ENCODE peak calls at places on chromosomes 2 and 18, in six cellular contexts. U is breast epithelium, T is psoas muscle, I is H9, B is endodermal cell, E is IMR-90. O is an unnamed sample.

GRCh38 chr2:10537522-10538195 is 89.5 kb upstream of the ODC1 start:
- DNase-seq in E (no peak), U (no peak), T (no peak), B (peak; percentile 44), I (no peak), O (no peak)

GRCh38 chr2:140624188-140624587 is 1506.6 kb downstream of the LRP1B start:
- DNase-seq in B (no peak), I (no peak), T (no peak), E (no peak), U (no peak), O (no peak)

GRCh38 chr18:63511285-63511684 is 30.9 kb upstream of the SERPINB12 start:
- DNase-seq in I (peak; percentile 83), B (peak; percentile 89), U (no peak), T (no peak), E (peak; percentile 63), O (peak; percentile 72)

GRCh38 chr2:42371621-42372473 is 10.8 kb upstream of the COX7A2L start:
- DNase-seq in E (no peak), U (no peak), I (no peak), T (no peak), B (peak; percentile 35), O (no peak)

GRCh38 chr2:96737831-96738230 is 2.0 kb downstream of the LMAN2L start:
- DNase-seq in B (no peak), I (no peak), E (no peak), U (no peak), T (no peak), O (no peak)

GRCh38 chr2:148020036-148020357 is 540 bp downstream of the ORC4 start:
- DNase-seq in B (no peak), I (no peak), T (no peak), E (peak; percentile 39), U (no peak), O (peak; percentile 36)

GRCh38 chr2:96156926-96157648 is 11.8 kb upstream of the DUSP2 start:
- DNase-seq in T (peak; percentile 42), E (no peak), I (no peak), B (peak; percentile 38), U (no peak), O (peak; percentile 51)

GRCh38 chr2:53708988-53709387 is 58.6 kb upstream of the CHAC2 start:
- DNase-seq in B (peak; percentile 58), T (no peak), E (no peak), U (no peak), I (no peak), O (no peak)

GRCh38 chr18:9348079-9348671 is 13.6 kb downstream of the TWSG1 start:
- DNase-seq in T (no peak), E (peak; percentile 54), U (no peak), B (no peak), I (no peak), O (no peak)

GRCh38 chr2:10046899-10047298 is 3.5 kb downstream of the KLF11 start:
- DNase-seq in I (no peak), T (no peak), U (no peak), E (no peak), B (no peak), O (no peak)

GRCh38 chr2:15565994-15566671 is 5.0 kb upstream of the NBAS start:
- DNase-seq in T (no peak), U (no peak), B (no peak), I (no peak), E (no peak), O (no peak)

GRCh38 chr2:79530443-79530842 is 17.6 kb downstream of the CTNNA2 start:
- DNase-seq in E (no peak), T (no peak), B (no peak), U (no peak), I (no peak), O (peak; percentile 5)

GRCh38 chr2:117977696-117978095 is 36.2 kb downstream of the CCDC93 start:
- DNase-seq in U (no peak), T (no peak), I (no peak), B (no peak), E (peak; percentile 33), O (no peak)

GRCh38 chr2:231016576-231017249 is 20.6 kb upstream of the C2orf72 start:
- DNase-seq in B (no peak), E (no peak), U (no peak), T (no peak), I (no peak), O (no peak)

GRCh38 chr2:203867561-203868200 is at the start of gene CTLA4:
- DNase-seq in I (no peak), U (no peak), T (no peak), B (no peak), E (no peak), O (no peak)

GRCh38 chr18:24741961-24742738 is 281.7 kb downstream of the HRH4 start:
- DNase-seq in T (no peak), I (no peak), E (peak; percentile 74), B (no peak), U (no peak), O (no peak)

GRCh38 chr2:240789501-240790369 is 30.3 kb downstream of the KIF1A start:
- DNase-seq in B (no peak), T (peak; percentile 34), I (no peak), U (no peak), E (no peak), O (no peak)

GRCh38 chr2:190679813-190680591 is 31.1 kb downstream of the NAB1 start:
- DNase-seq in T (peak; percentile 68), I (peak; percentile 89), U (peak; percentile 24), E (peak; percentile 21), B (peak; percentile 93), O (peak; percentile 84)

GRCh38 chr2:232838406-232838874 is 31.6 kb upstream of the SNORC start:
- DNase-seq in T (no peak), E (peak; percentile 29), B (no peak), I (no peak), U (no peak), O (peak; percentile 47)

GRCh38 chr2:43519711-43520221 is 76.1 kb downstream of the THADA start:
- DNase-seq in E (peak; percentile 97), U (peak; percentile 87), T (no peak), I (no peak), B (no peak), O (no peak)

GRCh38 chr2:96538487-96539214 is 2.1 kb downstream of the ARID5A start:
- DNase-seq in U (peak; percentile 90), T (peak; percentile 82), I (peak; percentile 91), E (no peak), B (peak; percentile 95), O (peak; percentile 64)

GRCh38 chr2:118834440-118834810 is 13.0 kb downstream of the EN1 start:
- DNase-seq in U (no peak), T (no peak), I (peak; percentile 46), E (no peak), B (peak; percentile 75), O (no peak)

GRCh38 chr2:22907330-22907729 is 477.6 kb upstream of the KLHL29 start:
- DNase-seq in E (no peak), I (no peak), U (peak; percentile 33), B (no peak), T (no peak), O (no peak)

GRCh38 chr2:60555794-60556161 is 2.3 kb upstream of the BCL11A start:
- DNase-seq in E (no peak), T (no peak), I (peak; percentile 77), U (no peak), B (peak; percentile 78), O (no peak)
- TF ChIP-seq CTCF in E (no peak), T (no peak), I (no peak), U (no peak), B (no peak), O (no peak)

GRCh38 chr2:150478206-150478974 is 9.1 kb downstream of the RND3 start:
- DNase-seq in E (peak; percentile 31), T (no peak), U (no peak), I (no peak), B (no peak), O (no peak)

GRCh38 chr2:150480241-150480640 is 7.2 kb downstream of the RND3 start:
- DNase-seq in I (no peak), E (peak; percentile 81), U (no peak), B (no peak), T (no peak), O (no peak)

GRCh38 chr2:150480971-150481830 is 6.3 kb downstream of the RND3 start:
- DNase-seq in U (no peak), B (no peak), E (peak; percentile 39), T (no peak), I (no peak), O (no peak)

GRCh38 chr2:150477347-150477746 is 10.1 kb downstream of the RND3 start:
- DNase-seq in B (no peak), U (no peak), E (peak; percentile 50), T (no peak), I (no peak), O (no peak)

DNA sequence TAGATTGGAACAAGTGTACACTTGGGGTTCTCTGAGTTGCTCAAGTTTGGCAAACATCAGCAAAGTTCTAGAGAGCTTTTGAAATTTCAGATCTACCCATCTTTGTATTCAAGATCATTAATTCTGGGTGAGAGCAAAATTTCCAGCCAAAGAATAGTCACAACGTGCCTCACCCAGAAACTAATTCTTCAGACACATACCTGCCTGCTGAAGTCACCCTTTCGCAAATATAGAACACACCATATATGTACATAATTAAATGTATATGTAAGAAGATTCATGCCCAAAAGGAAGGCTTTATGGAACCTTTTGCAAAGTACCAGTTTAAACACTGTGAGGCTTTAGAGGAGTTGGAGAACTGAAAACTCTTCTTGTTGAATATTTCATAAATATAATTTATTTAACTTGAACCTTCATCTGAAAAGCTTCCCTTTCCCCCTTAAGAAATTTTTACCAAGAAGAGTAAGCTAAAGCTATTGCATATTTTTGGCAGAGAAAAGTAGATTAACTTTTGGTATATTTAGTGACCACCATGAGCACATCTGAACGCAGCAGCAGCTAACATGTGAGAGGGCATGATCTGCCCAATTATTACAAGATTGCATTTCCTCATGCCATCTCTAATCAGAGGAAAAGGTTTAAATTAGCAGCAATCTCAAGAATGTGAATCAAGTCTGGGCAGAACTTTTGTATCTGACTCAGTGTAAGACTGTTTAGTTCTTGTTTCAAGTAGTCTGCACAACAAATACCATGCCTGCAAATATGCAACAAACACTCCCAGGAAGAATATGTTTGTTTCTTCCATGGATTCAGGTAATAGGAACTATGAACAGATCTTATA is 8.2 kb downstream of the RND3 start:
- DNase-seq in E (peak; percentile 60), B (no peak), I (no peak), U (no peak), T (no peak), O (no peak)
- H3K4me1 ChIP-seq in E (peaks cover 6% of the 10 kb centered on the region), B (no peaks in the 10 kb centered on the region), I (peaks cover 14% of the 10 kb centered on the region), U (peaks cover 29% of the 10 kb centered on the region), T (peaks cover 58% of the 10 kb centered on the region), O (peaks cover 15% of the 10 kb centered on the region)

GRCh38 chr18:46046126-46046525 is 25.9 kb downstream of the PSTPIP2 start:
- DNase-seq in B (peak; percentile 68), T (no peak), U (no peak), I (peak; percentile 39), E (no peak), O (no peak)
- TF ChIP-seq CTCF in B (peak; percentile 63), T (no peak), U (no peak), I (peak; percentile 44), E (no peak), O (no peak)

GRCh38 chr2:95034221-95034620 is 8.7 kb downstream of the MAL start:
- DNase-seq in T (no peak), B (no peak), I (no peak), E (no peak), U (no peak), O (no peak)

GRCh38 chr2:95039410-95039809 is 13.9 kb downstream of the MAL start:
- DNase-seq in E (no peak), T (no peak), B (no peak), U (no peak), I (no peak), O (no peak)

GRCh38 chr2:95039978-95040377 is 14.5 kb downstream of the MAL start:
- DNase-seq in T (no peak), I (no peak), E (no peak), U (no peak), B (no peak), O (no peak)

GRCh38 chr2:95034818-95035217 is 9.3 kb downstream of the MAL start:
- DNase-seq in U (no peak), E (no peak), I (no peak), B (no peak), T (no peak), O (no peak)

GRCh38 chr2:95036491-95037289 is 11.2 kb downstream of the MAL start:
- DNase-seq in E (no peak), T (no peak), U (no peak), B (no peak), I (no peak), O (no peak)
- H3K4me1 ChIP-seq in E (no peaks in the 10 kb centered on the region), T (no peaks in the 10 kb centered on the region), U (no peaks in the 10 kb centered on the region), B (no peaks in the 10 kb centered on the region), I (no peaks in the 10 kb centered on the region), O (no peaks in the 10 kb centered on the region)